ENCODE peak calls at places on chromosomes 13 and 19, in five cellular contexts. One of them, this sample, is unnamed.

GRCh38 chr19:58544591-58545285 is 874 bp downstream of the TRIM28 start:
- DNase-seq in GM12878: no peak
- DNase-seq in K562: peak
- DNase-seq in SK-N-SH: peak
- DNase-seq in H1: no peak
- DNase-seq in this sample: no peak

GRCh38 chr13:48532146-48532472 is 771 bp downstream of the RCBTB2 start:
- DNase-seq in GM12878: peak
- DNase-seq in K562: no peak
- DNase-seq in SK-N-SH: no peak
- DNase-seq in H1: no peak
- DNase-seq in this sample: no peak

GRCh38 chr13:24502567-24503375 is 9.8 kb downstream of the PARP4 start:
- DNase-seq in GM12878: no peak
- DNase-seq in K562: no peak
- DNase-seq in SK-N-SH: no peak
- DNase-seq in H1: no peak
- DNase-seq in this sample: peak

GRCh38 chr19:55044771-55045716 is 7.0 kb upstream of the GP6 start:
- DNase-seq in GM12878: no peak
- DNase-seq in K562: no peak
- DNase-seq in SK-N-SH: no peak
- DNase-seq in H1: no peak
- DNase-seq in this sample: no peak

GRCh38 chr19:11480081-11480926 is 542 bp downstream of the ELAVL3 start:
- DNase-seq in GM12878: no peak
- DNase-seq in K562: peak
- DNase-seq in SK-N-SH: peak
- DNase-seq in H1: no peak
- DNase-seq in this sample: no peak

GRCh38 chr13:32318072-32318471 is 2.8 kb downstream of the BRCA2 start:
- DNase-seq in GM12878: no peak
- DNase-seq in K562: no peak
- DNase-seq in SK-N-SH: no peak
- DNase-seq in H1: no peak
- DNase-seq in this sample: no peak

GRCh38 chr19:3111586-3112247 is 17.6 kb downstream of the GNA11 start:
- DNase-seq in GM12878: no peak
- DNase-seq in K562: no peak
- DNase-seq in SK-N-SH: no peak
- DNase-seq in H1: no peak
- DNase-seq in this sample: no peak

GRCh38 chr13:27393101-27393500 is 31.3 kb upstream of the GTF3A start:
- DNase-seq in GM12878: no peak
- DNase-seq in K562: no peak
- DNase-seq in SK-N-SH: no peak
- DNase-seq in H1: no peak
- DNase-seq in this sample: no peak

GRCh38 chr13:18212873-18213272 is 968.8 kb downstream of the TUBA3C start:
- DNase-seq in GM12878: no peak
- DNase-seq in K562: no peak
- DNase-seq in SK-N-SH: no peak
- DNase-seq in H1: no peak
- DNase-seq in this sample: no peak

GRCh38 chr19:5225486-5226345 is 114.9 kb downstream of the PTPRS start:
- DNase-seq in GM12878: no peak
- DNase-seq in K562: peak
- DNase-seq in SK-N-SH: peak
- DNase-seq in H1: peak
- DNase-seq in this sample: no peak

GRCh38 chr19:50300814-50301606 is 28.2 kb downstream of the KCNC3 start:
- DNase-seq in GM12878: no peak
- DNase-seq in K562: no peak
- DNase-seq in SK-N-SH: no peak
- DNase-seq in H1: no peak
- DNase-seq in this sample: peak

GRCh38 chr19:56132316-56132822 is 8.7 kb upstream of the ZNF444 start:
- DNase-seq in GM12878: no peak
- DNase-seq in K562: no peak
- DNase-seq in SK-N-SH: no peak
- DNase-seq in H1: no peak
- DNase-seq in this sample: no peak

GRCh38 chr13:101289764-101290163 is 126.5 kb downstream of the NALCN start:
- DNase-seq in GM12878: no peak
- DNase-seq in K562: no peak
- DNase-seq in SK-N-SH: peak
- DNase-seq in H1: peak
- DNase-seq in this sample: no peak

GRCh38 chr19:3659746-3660112 is 33.1 kb upstream of the CACTIN start:
- DNase-seq in GM12878: no peak
- DNase-seq in K562: no peak
- DNase-seq in SK-N-SH: no peak
- DNase-seq in H1: no peak
- DNase-seq in this sample: no peak

GRCh38 chr19:17579523-17580244 is 24.2 kb downstream of the COLGALT1 start:
- DNase-seq in GM12878: no peak
- DNase-seq in K562: peak
- DNase-seq in SK-N-SH: peak
- DNase-seq in H1: peak
- DNase-seq in this sample: peak

GRCh38 chr13:99854376-99854775 is 117.2 kb downstream of the ZIC5 start:
- DNase-seq in GM12878: no peak
- DNase-seq in K562: no peak
- DNase-seq in SK-N-SH: no peak
- DNase-seq in H1: no peak
- DNase-seq in this sample: no peak

GRCh38 chr13:113533441-113533840 is 42.9 kb upstream of the DCUN1D2 start:
- DNase-seq in GM12878: no peak
- DNase-seq in K562: no peak
- DNase-seq in SK-N-SH: no peak
- DNase-seq in H1: no peak
- DNase-seq in this sample: no peak

GRCh38 chr19:56096665-56097064 is 24.4 kb downstream of the ZNF787 start:
- DNase-seq in GM12878: no peak
- DNase-seq in K562: no peak
- DNase-seq in SK-N-SH: no peak
- DNase-seq in H1: no peak
- DNase-seq in this sample: no peak

GRCh38 chr13:51635137-51635878 is 51.0 kb downstream of the WDFY2 start:
- DNase-seq in GM12878: no peak
- DNase-seq in K562: no peak
- DNase-seq in SK-N-SH: peak
- DNase-seq in H1: no peak
- DNase-seq in this sample: no peak

GRCh38 chr19:46551175-46551574 is 50.0 kb upstream of the CALM3 start:
- DNase-seq in GM12878: no peak
- DNase-seq in K562: no peak
- DNase-seq in SK-N-SH: no peak
- DNase-seq in H1: no peak
- DNase-seq in this sample: no peak

GRCh38 chr13:79874396-79875360 is 393.7 kb downstream of the NDFIP2 start:
- DNase-seq in GM12878: no peak
- DNase-seq in K562: no peak
- DNase-seq in SK-N-SH: no peak
- DNase-seq in H1: no peak
- DNase-seq in this sample: no peak

GRCh38 chr19:49149652-49150105 is 5.5 kb downstream of the HRC start:
- DNase-seq in GM12878: no peak
- DNase-seq in K562: peak
- DNase-seq in SK-N-SH: peak
- DNase-seq in H1: peak
- DNase-seq in this sample: peak

GRCh38 chr13:113882266-113882627 is 18.4 kb upstream of the GAS6 start:
- DNase-seq in GM12878: no peak
- DNase-seq in K562: no peak
- DNase-seq in SK-N-SH: no peak
- DNase-seq in H1: no peak
- DNase-seq in this sample: no peak

GRCh38 chr19:48512504-48513288 is 1.1 kb upstream of the LMTK3 start:
- DNase-seq in GM12878: no peak
- DNase-seq in K562: no peak
- DNase-seq in SK-N-SH: no peak
- DNase-seq in H1: no peak
- DNase-seq in this sample: no peak

GRCh38 chr13:98291658-98292057 is 114.6 kb upstream of the RNF113B start:
- DNase-seq in GM12878: no peak
- DNase-seq in K562: no peak
- DNase-seq in SK-N-SH: no peak
- DNase-seq in H1: no peak
- DNase-seq in this sample: no peak

GRCh38 chr13:30551194-30551593 is 66.5 kb upstream of the USPL1 start:
- DNase-seq in GM12878: no peak
- DNase-seq in K562: no peak
- DNase-seq in SK-N-SH: peak
- DNase-seq in H1: no peak
- DNase-seq in this sample: peak
- TF ChIP-seq RAD21 in GM12878: peak
- TF ChIP-seq RAD21 in K562: peak
- TF ChIP-seq RAD21 in SK-N-SH: peak
- TF ChIP-seq RAD21 in H1: peak
- TF ChIP-seq RAD21 in this sample: peak

DNA sequence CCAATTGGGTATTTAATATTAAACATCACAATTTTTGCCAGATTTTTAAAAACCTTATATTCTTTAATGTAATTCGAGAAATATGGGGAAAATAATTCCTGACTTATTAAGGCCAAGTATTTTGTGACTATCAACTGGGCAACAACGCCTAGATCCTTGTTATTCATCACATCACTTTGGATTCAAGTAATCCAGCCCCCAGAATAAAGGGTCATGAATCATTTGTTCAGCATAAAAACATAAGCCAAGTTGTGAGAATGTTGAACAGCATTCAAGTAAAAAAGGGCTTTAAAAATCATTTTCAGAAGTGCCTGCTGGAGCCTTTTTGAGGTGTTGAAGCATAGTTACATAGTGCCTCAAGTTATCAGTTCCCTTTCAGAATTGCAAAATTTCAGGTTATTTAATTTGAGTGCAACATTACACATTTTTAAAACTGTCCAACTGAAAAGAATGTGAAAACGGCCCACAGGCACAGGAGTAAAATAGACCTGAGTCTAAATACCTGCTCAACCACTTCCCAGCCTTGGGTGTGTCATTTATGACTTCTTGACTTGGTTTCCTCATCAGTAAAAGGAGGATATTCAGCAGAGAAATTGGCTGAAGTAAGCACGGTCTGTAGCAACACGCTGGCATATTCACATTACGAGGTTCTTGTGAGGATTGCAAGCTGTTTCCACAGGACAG is 56.4 kb downstream of the MBNL2 start:
- DNase-seq in GM12878: no peak
- DNase-seq in K562: no peak
- DNase-seq in SK-N-SH: no peak
- DNase-seq in H1: no peak
- DNase-seq in this sample: no peak
- TF ChIP-seq JUND in GM12878: no peak
- TF ChIP-seq JUND in K562: no peak
- TF ChIP-seq JUND in SK-N-SH: no peak
- TF ChIP-seq JUND in H1: no peak
- TF ChIP-seq JUND in this sample: no peak

DNA sequence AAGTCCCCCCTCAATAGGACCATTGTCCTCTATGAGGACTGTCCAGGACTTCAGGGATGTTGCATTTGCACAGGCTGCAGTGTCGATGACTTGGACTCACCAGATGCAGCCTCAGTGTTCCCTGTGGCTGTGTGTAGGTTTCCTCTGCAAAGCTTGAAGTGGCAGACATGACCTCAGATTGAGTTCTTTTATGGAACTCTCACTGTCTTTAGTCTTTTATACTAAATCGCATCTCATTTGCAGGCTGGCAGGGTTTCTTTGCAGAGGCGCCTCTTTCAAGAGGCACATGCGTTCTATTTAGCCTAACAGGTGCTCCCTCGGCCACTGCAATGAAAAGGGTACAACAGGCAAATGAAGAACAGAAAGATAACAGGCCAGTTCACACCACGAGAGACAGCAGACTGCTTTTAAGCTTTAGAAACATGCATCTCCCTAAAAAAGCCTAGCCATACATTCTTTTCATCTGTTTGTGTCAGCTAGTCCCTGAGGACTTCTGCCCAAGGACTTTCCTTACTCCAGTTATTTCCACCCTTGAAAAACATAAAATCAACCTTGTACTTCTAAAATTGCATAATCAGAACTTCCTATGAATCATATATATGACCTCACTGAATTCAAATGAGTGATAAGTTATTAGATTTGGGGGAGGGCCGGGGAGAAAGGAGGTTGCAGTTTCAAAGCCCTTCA is 118.4 kb downstream of the RAB20 start:
- DNase-seq in GM12878: no peak
- DNase-seq in K562: no peak
- DNase-seq in SK-N-SH: no peak
- DNase-seq in H1: no peak
- DNase-seq in this sample: no peak
- TF ChIP-seq RAD21 in GM12878: no peak
- TF ChIP-seq RAD21 in K562: no peak
- TF ChIP-seq RAD21 in SK-N-SH: no peak
- TF ChIP-seq RAD21 in H1: no peak
- TF ChIP-seq RAD21 in this sample: no peak

DNA sequence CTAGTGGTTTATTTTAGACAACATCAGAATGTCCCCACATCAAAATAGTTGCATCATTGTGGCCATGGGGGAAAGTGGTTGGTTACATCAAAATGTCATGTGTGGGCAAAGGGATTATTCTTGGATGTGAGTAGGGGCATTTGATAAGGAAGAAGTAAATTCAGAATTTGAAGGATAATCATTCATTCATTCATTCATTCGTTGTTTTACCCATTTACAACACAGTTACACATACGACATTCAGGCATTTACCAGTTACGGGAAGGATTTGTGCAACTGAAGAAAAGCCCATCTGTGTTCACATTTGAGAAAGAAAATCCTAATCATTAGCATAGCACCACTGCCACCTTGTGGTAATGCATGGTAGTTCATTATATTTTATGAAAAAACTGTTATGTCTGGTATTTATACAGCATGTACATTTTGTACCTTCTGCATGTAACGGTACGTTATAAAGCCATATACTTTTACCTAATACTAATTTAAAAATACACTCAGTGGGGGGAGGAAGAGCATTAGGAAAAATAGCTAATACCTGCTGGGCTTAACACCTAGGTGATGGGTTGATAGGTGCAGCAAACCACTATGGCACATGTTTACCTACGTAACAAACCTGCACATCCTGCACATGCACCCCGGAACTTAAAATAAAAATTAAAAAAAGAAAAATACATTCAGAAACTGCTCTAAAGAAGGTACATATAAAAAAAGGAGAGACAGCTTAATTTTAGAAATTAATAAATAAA is 62.1 kb downstream of the DGKH start:
- DNase-seq in GM12878: peak
- DNase-seq in K562: peak
- DNase-seq in SK-N-SH: peak
- DNase-seq in H1: no peak
- DNase-seq in this sample: peak
- TF ChIP-seq JUND in GM12878: no peak
- TF ChIP-seq JUND in K562: no peak
- TF ChIP-seq JUND in SK-N-SH: no peak
- TF ChIP-seq JUND in H1: no peak
- TF ChIP-seq JUND in this sample: no peak